ENCODE peak calls at places on chromosomes 6 and 20, in six cellular contexts. S is endothelial cell of umbilical vein, Y is A549, D is GM12878, E is HepG2, F is K562. A is an unnamed sample.

GRCh38 chr6:87155920-87156600 is 695 bp downstream of the ZNF292 start:
- DNase-seq in S (peak), Y (peak), D (no peak), E (peak), F (peak), A (peak)

GRCh38 chr6:26520088-26520839 is 17.9 kb upstream of the HMGN4 start:
- DNase-seq in S (peak), Y (peak), D (no peak), E (peak), F (no peak), A (no peak)

GRCh38 chr6:56868687-56869086 is 86.2 kb upstream of the BEND6 start:
- DNase-seq in S (peak), Y (no peak), D (no peak), E (peak), F (no peak), A (no peak)

GRCh38 chr20:32109392-32110172 is at the start of gene TM9SF4:
- DNase-seq in S (peak), Y (peak), D (peak), E (peak), F (peak), A (peak)

GRCh38 chr20:60268502-60268901 is 310.3 kb downstream of the CDH26 start:
- DNase-seq in S (no peak), Y (no peak), D (no peak), E (no peak), F (peak), A (no peak)

GRCh38 chr6:168093634-168094033 is 14.6 kb upstream of the FRMD1 start:
- DNase-seq in S (no peak), Y (no peak), D (no peak), E (no peak), F (no peak), A (no peak)

GRCh38 chr20:61719691-61720347 is 345.9 kb downstream of the TAF4 start:
- DNase-seq in S (no peak), Y (no peak), D (no peak), E (no peak), F (no peak), A (no peak)

GRCh38 chr20:34559311-34560140 is 1.0 kb downstream of the MAP1LC3A start:
- DNase-seq in S (no peak), Y (no peak), D (no peak), E (no peak), F (no peak), A (no peak)

GRCh38 chr6:14276667-14277404 is 159.3 kb downstream of the CD83 start:
- DNase-seq in S (no peak), Y (no peak), D (peak), E (no peak), F (no peak), A (peak)

GRCh38 chr6:117870477-117871243 is 36.4 kb upstream of the SLC35F1 start:
- DNase-seq in S (no peak), Y (no peak), D (no peak), E (no peak), F (no peak), A (no peak)

GRCh38 chr6:92589970-92590369 is 829.4 kb downstream of the EPHA7 start:
- DNase-seq in S (no peak), Y (no peak), D (no peak), E (no peak), F (no peak), A (no peak)

GRCh38 chr6:144922120-144922722 is 637.1 kb downstream of the UTRN start:
- DNase-seq in S (no peak), Y (no peak), D (no peak), E (no peak), F (no peak), A (no peak)

GRCh38 chr6:21332077-21332476 is 261.5 kb upstream of the SOX4 start:
- DNase-seq in S (no peak), Y (no peak), D (no peak), E (no peak), F (no peak), A (no peak)

GRCh38 chr6:25834950-25835349 is 3.1 kb upstream of the SLC17A1 start:
- DNase-seq in S (peak), Y (no peak), D (no peak), E (no peak), F (no peak), A (no peak)

GRCh38 chr6:30960907-30961673 is 20.3 kb downstream of the MUCL3 start:
- DNase-seq in S (no peak), Y (no peak), D (no peak), E (peak), F (no peak), A (peak)

GRCh38 chr6:22436134-22436533 is 133.2 kb upstream of the HDGFL1 start:
- DNase-seq in S (no peak), Y (no peak), D (no peak), E (no peak), F (no peak), A (no peak)

GRCh38 chr6:46502486-46503119 is 11.4 kb upstream of the RCAN2 start:
- DNase-seq in S (no peak), Y (no peak), D (no peak), E (no peak), F (no peak), A (no peak)

GRCh38 chr6:42177514-42178364 is 4.6 kb downstream of the GUCA1A start:
- DNase-seq in S (no peak), Y (no peak), D (no peak), E (no peak), F (peak), A (no peak)

GRCh38 chr6:37103169-37104039 is 66.5 kb upstream of the PIM1 start:
- DNase-seq in S (peak), Y (peak), D (no peak), E (peak), F (peak), A (peak)

GRCh38 chr20:40868568-40869223 is 159.9 kb upstream of the TOP1 start:
- DNase-seq in S (peak), Y (no peak), D (no peak), E (no peak), F (no peak), A (no peak)

GRCh38 chr6:37493047-37493995 is 6.4 kb downstream of the CCDC167 start:
- DNase-seq in S (no peak), Y (no peak), D (no peak), E (no peak), F (no peak), A (no peak)

GRCh38 chr6:163554032-163554431 is 139.5 kb downstream of the QKI start:
- DNase-seq in S (no peak), Y (no peak), D (no peak), E (no peak), F (no peak), A (no peak)

DNA sequence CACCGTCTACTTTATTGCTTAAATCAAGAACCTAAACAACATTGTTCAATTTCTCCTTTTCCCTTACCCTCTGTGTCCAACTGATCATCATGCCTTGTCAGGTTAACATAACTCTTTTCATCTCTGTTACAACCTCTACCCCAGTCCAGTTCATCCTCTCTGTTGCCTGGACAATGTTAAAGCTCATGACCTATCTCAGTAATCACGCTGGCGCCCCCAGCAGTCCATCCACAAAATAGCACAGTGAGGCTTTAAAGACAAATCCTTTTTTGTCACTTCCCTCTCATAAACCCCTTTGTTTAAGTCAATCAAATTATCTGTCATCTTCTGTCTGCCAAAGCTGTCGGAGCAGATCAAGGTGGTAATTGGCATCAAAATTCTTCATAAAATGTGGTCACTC is 140.1 kb downstream of the QKI start:
- DNase-seq in S (peak), Y (peak), D (no peak), E (peak), F (peak), A (peak)
- TF ChIP-seq MYC in S (no peak), Y (no peak), D (no peak), E (no peak), F (no peak), A (no peak)

GRCh38 chr6:44489912-44490604 is 102.6 kb downstream of the CDC5L start:
- DNase-seq in S (peak), Y (peak), D (no peak), E (no peak), F (no peak), A (no peak)
- TF ChIP-seq MYC in S (no peak), Y (no peak), D (no peak), E (no peak), F (no peak), A (no peak)

GRCh38 chr6:128363424-128363823 is 157.0 kb downstream of the PTPRK start:
- DNase-seq in S (no peak), Y (no peak), D (no peak), E (no peak), F (no peak), A (no peak)

GRCh38 chr6:128364766-128365519 is 155.5 kb downstream of the PTPRK start:
- DNase-seq in S (no peak), Y (no peak), D (no peak), E (no peak), F (no peak), A (no peak)

GRCh38 chr6:128365520-128366160 is 154.8 kb downstream of the PTPRK start:
- DNase-seq in S (no peak), Y (no peak), D (no peak), E (peak), F (no peak), A (no peak)

GRCh38 chr6:128361378-128361777 is 159.0 kb downstream of the PTPRK start:
- DNase-seq in S (no peak), Y (no peak), D (no peak), E (no peak), F (no peak), A (no peak)

GRCh38 chr6:128363020-128363419 is 157.4 kb downstream of the PTPRK start:
- DNase-seq in S (no peak), Y (no peak), D (no peak), E (no peak), F (no peak), A (no peak)
- TF ChIP-seq MYC in S (no peak), Y (no peak), D (no peak), E (no peak), F (no peak), A (no peak)

DNA sequence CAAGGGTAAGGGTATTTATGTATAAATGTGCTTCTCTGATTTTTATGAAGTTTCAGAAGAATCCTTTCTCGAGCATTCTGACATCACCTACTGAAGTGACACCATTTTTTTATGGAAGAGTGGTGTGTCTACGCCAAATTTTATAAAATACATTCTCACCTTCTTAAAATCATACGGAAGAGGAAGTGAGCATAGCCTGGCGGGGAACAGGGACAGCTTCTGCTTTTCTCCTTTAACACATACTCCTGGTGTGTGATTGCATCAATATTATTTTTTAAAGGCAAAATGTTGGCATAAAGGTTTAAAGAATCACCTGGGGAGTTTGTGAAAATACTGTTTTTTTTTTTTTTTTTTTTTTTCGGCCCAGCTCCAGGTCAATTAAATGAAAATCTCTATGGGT is 733.6 kb upstream of the MAN1A1 start:
- DNase-seq in S (no peak), Y (no peak), D (no peak), E (no peak), F (no peak), A (peak)
- TF ChIP-seq MYC in S (no peak), Y (no peak), D (no peak), E (no peak), F (no peak), A (no peak)

GRCh38 chr20:51800769-51801219 is 1.5 kb downstream of the SALL4 start:
- DNase-seq in S (peak), Y (peak), D (no peak), E (no peak), F (no peak), A (no peak)
- TF ChIP-seq MYC in S (no peak), Y (no peak), D (no peak), E (no peak), F (no peak), A (no peak)

DNA sequence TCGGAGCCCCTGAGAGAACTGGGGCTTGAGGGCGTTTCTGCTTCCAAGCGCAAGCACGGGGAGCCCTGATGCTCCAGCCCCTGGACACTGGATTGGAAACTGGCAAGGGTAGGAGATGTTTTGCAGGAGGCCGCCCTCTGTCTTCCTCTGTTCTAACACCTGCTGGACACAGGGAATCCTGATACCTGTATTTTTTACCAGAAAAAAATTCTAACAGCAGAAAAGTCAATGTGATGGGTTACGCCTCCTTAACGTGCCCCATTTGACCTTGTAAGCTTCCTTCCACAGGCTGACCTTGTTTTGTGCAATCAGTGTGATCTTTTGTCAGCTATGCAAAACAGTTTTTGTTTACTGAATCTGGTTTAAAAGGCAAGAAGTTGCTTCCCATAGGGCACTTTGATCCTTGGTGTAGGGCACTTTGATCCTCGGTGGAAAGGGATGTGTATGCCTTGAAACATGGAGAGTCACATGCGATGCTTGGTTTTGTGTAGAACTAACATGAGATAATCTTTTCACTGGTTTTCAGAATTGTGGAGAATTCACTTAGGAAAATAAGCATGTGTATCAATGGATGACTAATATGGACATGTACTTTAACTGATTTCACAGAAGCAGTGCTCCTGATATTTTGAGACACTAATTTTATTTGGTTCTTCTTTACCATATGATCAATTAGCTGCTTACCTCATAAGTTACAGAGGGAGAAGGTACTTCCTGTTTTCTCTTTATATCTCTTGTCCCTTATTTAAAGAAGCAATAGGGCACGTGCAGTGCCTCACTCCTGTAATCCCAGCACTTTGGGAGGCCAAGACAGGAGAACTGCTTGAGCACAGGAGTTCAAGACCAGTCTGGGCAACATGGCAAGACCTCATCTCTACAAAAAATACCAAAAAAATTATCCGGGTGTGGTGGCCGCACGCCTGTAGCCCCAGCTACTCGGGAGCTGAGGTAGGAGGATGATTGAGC is 59.9 kb upstream of the MAP3K4 start:
- DNase-seq in S (no peak), Y (no peak), D (no peak), E (no peak), F (no peak), A (peak)
- TF ChIP-seq MYC in S (no peak), Y (no peak), D (no peak), E (no peak), F (no peak), A (no peak)

GRCh38 chr6:40490508-40490907 is 96.7 kb downstream of the LRFN2 start:
- DNase-seq in S (no peak), Y (no peak), D (no peak), E (no peak), F (no peak), A (no peak)

GRCh38 chr6:40486576-40486975 is 100.6 kb downstream of the LRFN2 start:
- DNase-seq in S (no peak), Y (no peak), D (no peak), E (no peak), F (no peak), A (no peak)

GRCh38 chr6:40489798-40490197 is 97.4 kb downstream of the LRFN2 start:
- DNase-seq in S (no peak), Y (no peak), D (no peak), E (no peak), F (no peak), A (no peak)

DNA sequence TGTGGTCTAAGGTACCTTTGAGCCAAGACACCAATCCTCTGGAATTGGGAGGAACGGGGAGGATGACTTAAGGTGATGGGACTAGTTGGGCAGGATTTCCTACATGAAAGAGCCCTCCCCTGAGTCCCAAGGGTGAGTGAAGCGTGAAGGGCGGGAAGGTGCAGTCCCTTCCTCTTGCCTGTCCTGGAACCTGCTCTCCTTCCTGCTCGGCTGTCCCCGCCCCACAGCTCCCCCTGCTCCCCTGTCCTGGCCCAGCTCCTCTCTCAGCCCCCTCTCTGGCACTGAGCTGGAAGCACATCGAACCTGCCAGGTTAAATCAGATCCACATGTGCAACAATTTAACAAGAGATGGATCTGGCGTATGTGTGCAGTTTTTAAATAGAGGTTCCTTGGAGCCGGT is 95.0 kb downstream of the LRFN2 start:
- DNase-seq in S (no peak), Y (no peak), D (no peak), E (no peak), F (no peak), A (no peak)
- TF ChIP-seq MYC in S (no peak), Y (no peak), D (no peak), E (no peak), F (no peak), A (no peak)